ENCODE peak calls at places on chromosomes 11 and 22, in five cellular contexts. C, Q, J, E and Y are unnamed samples.

GRCh38 chr22:22366478-22366988 is 121.9 kb downstream of the VPREB1 start:
- DNase-seq in C (no peak), E (no peak), Q (no peak), J (no peak), Y (no peak)

GRCh38 chr11:47611240-47611863 is 17.1 kb upstream of the C1QTNF4 start:
- DNase-seq in Q (no peak), C (no peak), J (no peak), E (no peak), Y (no peak)

GRCh38 chr11:115087791-115088190 is 409.5 kb downstream of the NXPE2 start:
- DNase-seq in J (no peak), Q (no peak), C (no peak), E (no peak), Y (no peak)

GRCh38 chr22:30561402-30562154 is 12.9 kb downstream of the GAL3ST1 start:
- DNase-seq in C (no peak), J (no peak), E (no peak), Q (no peak), Y (no peak)

GRCh38 chr11:116644948-116645305 is 127.9 kb downstream of the BUD13 start:
- DNase-seq in C (no peak), J (no peak), E (no peak), Q (no peak), Y (no peak)

GRCh38 chr11:60872124-60872951 is 5.0 kb downstream of the ZP1 start:
- DNase-seq in Q (no peak), J (no peak), E (no peak), C (no peak), Y (no peak)

GRCh38 chr11:86588566-86589090 is 83.8 kb downstream of the ME3 start:
- DNase-seq in E (no peak), J (no peak), C (no peak), Q (peak; percentile 77), Y (no peak)

GRCh38 chr11:1953489-1954284 is 6.6 kb downstream of the MRPL23 start:
- DNase-seq in J (peak; percentile 16), Q (no peak), C (no peak), E (no peak), Y (no peak)

GRCh38 chr11:10844364-10844763 is 13.5 kb downstream of the ZBED5 start:
- DNase-seq in J (no peak), E (no peak), C (no peak), Q (no peak), Y (no peak)